ENCODE peak calls at places on chromosome X, in seven cellular contexts. One of them, this sample, is unnamed.

GRCh38 chrX:53284684-53285447 is 3.5 kb upstream of the IQSEC2 start:
- DNase-seq in CD4-positive, alpha-beta T cell: no peak
- DNase-seq in H9: peak
- DNase-seq in OCI-LY7: peak
- DNase-seq in left lung: no peak
- DNase-seq in pancreas: peak
- DNase-seq in RWPE1: no peak
- DNase-seq in this sample: peak

GRCh38 chrX:97563531-97564133 is 679.9 kb downstream of the RPA4 start:
- DNase-seq in CD4-positive, alpha-beta T cell: peak
- DNase-seq in H9: no peak
- DNase-seq in OCI-LY7: peak
- DNase-seq in left lung: peak
- DNase-seq in pancreas: no peak
- DNase-seq in RWPE1: peak
- DNase-seq in this sample: peak

GRCh38 chrX:16822723-16823122 is 36.5 kb downstream of the TXLNG start:
- DNase-seq in CD4-positive, alpha-beta T cell: no peak
- DNase-seq in H9: no peak
- DNase-seq in OCI-LY7: no peak
- DNase-seq in left lung: no peak
- DNase-seq in pancreas: no peak
- DNase-seq in RWPE1: peak
- DNase-seq in this sample: no peak

GRCh38 chrX:135345328-135345645 is 36.0 kb downstream of the ETDC start:
- DNase-seq in CD4-positive, alpha-beta T cell: no peak
- DNase-seq in H9: no peak
- DNase-seq in OCI-LY7: no peak
- DNase-seq in left lung: no peak
- DNase-seq in pancreas: peak
- DNase-seq in RWPE1: peak
- DNase-seq in this sample: no peak

GRCh38 chrX:63275127-63275526 is 76.0 kb downstream of the SPIN4 start:
- DNase-seq in CD4-positive, alpha-beta T cell: no peak
- DNase-seq in H9: peak
- DNase-seq in OCI-LY7: peak
- DNase-seq in left lung: no peak
- DNase-seq in pancreas: peak
- DNase-seq in RWPE1: peak
- DNase-seq in this sample: no peak

GRCh38 chrX:17374619-17375360 is at the start of gene NHS:
- DNase-seq in CD4-positive, alpha-beta T cell: no peak
- DNase-seq in H9: peak
- DNase-seq in OCI-LY7: no peak
- DNase-seq in left lung: peak
- DNase-seq in pancreas: peak
- DNase-seq in RWPE1: peak
- DNase-seq in this sample: peak

GRCh38 chrX:17590892-17591740 is 146.2 kb upstream of the SCML1 start:
- DNase-seq in CD4-positive, alpha-beta T cell: no peak
- DNase-seq in H9: peak
- DNase-seq in OCI-LY7: peak
- DNase-seq in left lung: peak
- DNase-seq in pancreas: peak
- DNase-seq in RWPE1: peak
- DNase-seq in this sample: peak

GRCh38 chrX:47078129-47079043 is at the start of gene RGN:
- DNase-seq in CD4-positive, alpha-beta T cell: no peak
- DNase-seq in H9: peak
- DNase-seq in OCI-LY7: no peak
- DNase-seq in left lung: no peak
- DNase-seq in pancreas: peak
- DNase-seq in RWPE1: no peak
- DNase-seq in this sample: no peak

GRCh38 chrX:83185887-83186286 is 322.2 kb upstream of the POU3F4 start:
- DNase-seq in CD4-positive, alpha-beta T cell: no peak
- DNase-seq in H9: no peak
- DNase-seq in OCI-LY7: no peak
- DNase-seq in left lung: no peak
- DNase-seq in pancreas: no peak
- DNase-seq in RWPE1: no peak
- DNase-seq in this sample: no peak

GRCh38 chrX:49282647-49283011 is 13.0 kb downstream of the PPP1R3F start:
- DNase-seq in CD4-positive, alpha-beta T cell: no peak
- DNase-seq in H9: peak
- DNase-seq in OCI-LY7: no peak
- DNase-seq in left lung: no peak
- DNase-seq in pancreas: no peak
- DNase-seq in RWPE1: no peak
- DNase-seq in this sample: no peak

GRCh38 chrX:14095702-14096101 is 66.0 kb upstream of the GEMIN8 start:
- DNase-seq in CD4-positive, alpha-beta T cell: peak
- DNase-seq in H9: peak
- DNase-seq in OCI-LY7: peak
- DNase-seq in left lung: no peak
- DNase-seq in pancreas: peak
- DNase-seq in RWPE1: peak
- DNase-seq in this sample: peak

GRCh38 chrX:56745019-56745418 is 16.0 kb downstream of the NBDY start:
- DNase-seq in CD4-positive, alpha-beta T cell: no peak
- DNase-seq in H9: no peak
- DNase-seq in OCI-LY7: no peak
- DNase-seq in left lung: no peak
- DNase-seq in pancreas: no peak
- DNase-seq in RWPE1: no peak
- DNase-seq in this sample: no peak

GRCh38 chrX:53882331-53882730 is 161.9 kb downstream of the PHF8 start:
- DNase-seq in CD4-positive, alpha-beta T cell: no peak
- DNase-seq in H9: no peak
- DNase-seq in OCI-LY7: no peak
- DNase-seq in left lung: no peak
- DNase-seq in pancreas: peak
- DNase-seq in RWPE1: peak
- DNase-seq in this sample: no peak

GRCh38 chrX:9188117-9188516 is 154.2 kb upstream of the FAM9B start:
- DNase-seq in CD4-positive, alpha-beta T cell: no peak
- DNase-seq in H9: no peak
- DNase-seq in OCI-LY7: no peak
- DNase-seq in left lung: no peak
- DNase-seq in pancreas: no peak
- DNase-seq in RWPE1: no peak
- DNase-seq in this sample: no peak

GRCh38 chrX:8364369-8365141 is 100.1 kb upstream of the VCX3B start:
- DNase-seq in CD4-positive, alpha-beta T cell: no peak
- DNase-seq in H9: peak
- DNase-seq in OCI-LY7: peak
- DNase-seq in left lung: no peak
- DNase-seq in pancreas: no peak
- DNase-seq in RWPE1: peak
- DNase-seq in this sample: no peak

GRCh38 chrX:75649829-75650228 is 127.0 kb upstream of the ZDHHC15 start:
- DNase-seq in CD4-positive, alpha-beta T cell: no peak
- DNase-seq in H9: no peak
- DNase-seq in OCI-LY7: no peak
- DNase-seq in left lung: no peak
- DNase-seq in pancreas: no peak
- DNase-seq in RWPE1: no peak
- DNase-seq in this sample: no peak

GRCh38 chrX:122943918-122944317 is 240.2 kb upstream of the GRIA3 start:
- DNase-seq in CD4-positive, alpha-beta T cell: no peak
- DNase-seq in H9: no peak
- DNase-seq in OCI-LY7: no peak
- DNase-seq in left lung: no peak
- DNase-seq in pancreas: no peak
- DNase-seq in RWPE1: no peak
- DNase-seq in this sample: no peak

GRCh38 chrX:72258174-72258573 is 18.9 kb downstream of the RPS4X start:
- DNase-seq in CD4-positive, alpha-beta T cell: no peak
- DNase-seq in H9: no peak
- DNase-seq in OCI-LY7: no peak
- DNase-seq in left lung: no peak
- DNase-seq in pancreas: no peak
- DNase-seq in RWPE1: no peak
- DNase-seq in this sample: no peak

GRCh38 chrX:42290608-42291007 is 367.3 kb upstream of the CASK start:
- DNase-seq in CD4-positive, alpha-beta T cell: no peak
- DNase-seq in H9: no peak
- DNase-seq in OCI-LY7: peak
- DNase-seq in left lung: no peak
- DNase-seq in pancreas: no peak
- DNase-seq in RWPE1: no peak
- DNase-seq in this sample: no peak

GRCh38 chrX:110089656-110090404 is 86.9 kb downstream of the TMEM164 start:
- DNase-seq in CD4-positive, alpha-beta T cell: no peak
- DNase-seq in H9: no peak
- DNase-seq in OCI-LY7: no peak
- DNase-seq in left lung: no peak
- DNase-seq in pancreas: no peak
- DNase-seq in RWPE1: no peak
- DNase-seq in this sample: no peak

GRCh38 chrX:24426340-24426913 is 38.7 kb upstream of the PDK3 start:
- DNase-seq in CD4-positive, alpha-beta T cell: no peak
- DNase-seq in H9: no peak
- DNase-seq in OCI-LY7: peak
- DNase-seq in left lung: no peak
- DNase-seq in pancreas: no peak
- DNase-seq in RWPE1: peak
- DNase-seq in this sample: no peak

GRCh38 chrX:24428518-24428917 is 36.6 kb upstream of the PDK3 start:
- DNase-seq in CD4-positive, alpha-beta T cell: no peak
- DNase-seq in H9: no peak
- DNase-seq in OCI-LY7: no peak
- DNase-seq in left lung: no peak
- DNase-seq in pancreas: no peak
- DNase-seq in RWPE1: no peak
- DNase-seq in this sample: no peak

GRCh38 chrX:24427747-24428019 is 37.4 kb upstream of the PDK3 start:
- DNase-seq in CD4-positive, alpha-beta T cell: no peak
- DNase-seq in H9: no peak
- DNase-seq in OCI-LY7: no peak
- DNase-seq in left lung: no peak
- DNase-seq in pancreas: no peak
- DNase-seq in RWPE1: no peak
- DNase-seq in this sample: no peak

GRCh38 chrX:24425806-24426205 is 39.3 kb upstream of the PDK3 start:
- DNase-seq in CD4-positive, alpha-beta T cell: no peak
- DNase-seq in H9: no peak
- DNase-seq in OCI-LY7: no peak
- DNase-seq in left lung: no peak
- DNase-seq in pancreas: no peak
- DNase-seq in RWPE1: no peak
- DNase-seq in this sample: no peak

GRCh38 chrX:24426921-24427746 is 38.0 kb upstream of the PDK3 start:
- DNase-seq in CD4-positive, alpha-beta T cell: no peak
- DNase-seq in H9: no peak
- DNase-seq in OCI-LY7: no peak
- DNase-seq in left lung: no peak
- DNase-seq in pancreas: no peak
- DNase-seq in RWPE1: no peak
- DNase-seq in this sample: no peak
- H3K27ac ChIP-seq in CD4-positive, alpha-beta T cell: no peak
- H3K27ac ChIP-seq in H9: no peak
- H3K27ac ChIP-seq in OCI-LY7: no peak
- H3K27ac ChIP-seq in left lung: no peak
- H3K27ac ChIP-seq in pancreas: no peak
- H3K27ac ChIP-seq in RWPE1: no peak
- H3K27ac ChIP-seq in this sample: peak

DNA sequence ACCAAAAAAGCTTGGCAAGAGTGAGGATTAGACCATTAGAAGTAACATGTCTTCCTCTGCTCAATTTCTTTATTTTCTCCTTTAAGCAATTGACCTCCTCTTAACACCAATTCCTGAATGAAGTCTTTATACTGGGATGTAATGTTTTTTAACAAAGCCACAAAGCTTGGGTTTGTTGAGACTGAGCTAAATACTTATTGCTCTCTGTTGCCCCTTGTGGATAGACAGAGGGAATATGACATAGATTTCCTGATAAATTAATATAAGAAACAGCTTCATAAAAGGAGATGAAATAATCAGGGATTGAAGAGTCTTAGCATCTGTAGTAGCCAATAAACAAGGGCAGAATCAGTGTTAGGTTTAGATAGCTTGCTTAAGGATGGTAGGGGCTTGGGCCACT is 57.6 kb downstream of the CCDC160 start:
- DNase-seq in CD4-positive, alpha-beta T cell: no peak
- DNase-seq in H9: no peak
- DNase-seq in OCI-LY7: peak
- DNase-seq in left lung: no peak
- DNase-seq in pancreas: no peak
- DNase-seq in RWPE1: peak
- DNase-seq in this sample: no peak
- TF ChIP-seq CTCF in CD4-positive, alpha-beta T cell: no peak
- TF ChIP-seq CTCF in H9: peak
- TF ChIP-seq CTCF in OCI-LY7: peak
- TF ChIP-seq CTCF in left lung: no peak
- TF ChIP-seq CTCF in pancreas: no peak
- TF ChIP-seq CTCF in RWPE1: no peak
- TF ChIP-seq CTCF in this sample: no peak

GRCh38 chrX:38061335-38061734 is 55.0 kb downstream of the SYTL5 start:
- DNase-seq in CD4-positive, alpha-beta T cell: no peak
- DNase-seq in H9: no peak
- DNase-seq in OCI-LY7: no peak
- DNase-seq in left lung: no peak
- DNase-seq in pancreas: no peak
- DNase-seq in RWPE1: peak
- DNase-seq in this sample: no peak

GRCh38 chrX:38055170-38055847 is 49.0 kb downstream of the SYTL5 start:
- DNase-seq in CD4-positive, alpha-beta T cell: no peak
- DNase-seq in H9: no peak
- DNase-seq in OCI-LY7: no peak
- DNase-seq in left lung: no peak
- DNase-seq in pancreas: peak
- DNase-seq in RWPE1: no peak
- DNase-seq in this sample: no peak

DNA sequence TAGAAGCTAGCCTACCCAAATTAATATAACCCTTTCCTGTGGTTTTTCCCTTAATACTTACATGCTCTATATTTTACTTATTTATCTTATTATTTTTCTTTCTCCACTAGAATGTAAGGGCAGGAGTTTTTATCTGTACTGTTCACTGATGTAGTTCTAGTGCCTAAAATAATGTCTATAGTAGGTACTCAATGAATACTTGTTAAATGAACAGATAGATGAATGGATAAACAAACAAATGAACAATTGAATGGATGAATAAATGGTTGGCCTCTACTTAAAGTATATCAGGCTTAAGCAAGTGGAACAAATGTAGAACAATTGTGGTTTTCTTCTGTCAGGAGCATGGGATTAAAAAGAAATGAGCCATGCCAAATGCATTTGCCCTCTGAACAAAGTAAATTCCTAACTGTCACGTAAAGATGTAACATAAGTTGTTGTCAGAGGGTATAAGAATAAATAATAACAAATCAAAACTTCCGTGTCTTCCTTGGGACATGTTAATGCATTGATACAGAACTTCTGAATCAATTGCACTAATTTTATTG is 54.1 kb downstream of the SYTL5 start:
- DNase-seq in CD4-positive, alpha-beta T cell: no peak
- DNase-seq in H9: no peak
- DNase-seq in OCI-LY7: no peak
- DNase-seq in left lung: no peak
- DNase-seq in pancreas: no peak
- DNase-seq in RWPE1: no peak
- DNase-seq in this sample: no peak
- H3K27ac ChIP-seq in CD4-positive, alpha-beta T cell: no peak
- H3K27ac ChIP-seq in H9: no peak
- H3K27ac ChIP-seq in OCI-LY7: no peak
- H3K27ac ChIP-seq in left lung: no peak
- H3K27ac ChIP-seq in pancreas: no peak
- H3K27ac ChIP-seq in RWPE1: no peak
- H3K27ac ChIP-seq in this sample: no peak

GRCh38 chrX:154717824-154718223 is 33.1 kb downstream of the GAB3 start:
- DNase-seq in CD4-positive, alpha-beta T cell: no peak
- DNase-seq in H9: no peak
- DNase-seq in OCI-LY7: peak
- DNase-seq in left lung: no peak
- DNase-seq in pancreas: no peak
- DNase-seq in RWPE1: no peak
- DNase-seq in this sample: no peak
- TF ChIP-seq CTCF in CD4-positive, alpha-beta T cell: no peak
- TF ChIP-seq CTCF in H9: no peak
- TF ChIP-seq CTCF in OCI-LY7: peak
- TF ChIP-seq CTCF in left lung: no peak
- TF ChIP-seq CTCF in pancreas: no peak
- TF ChIP-seq CTCF in RWPE1: no peak
- TF ChIP-seq CTCF in this sample: no peak

This sample was measured in Peyer's patch.